ENCODE peak calls at places on chromosomes 1 and 21, in seven cellular contexts. S is activated CD8-positive, alpha-beta memory T cell treated with anti-CD3 and anti-CD28 coated beads, Interleukin-2, amount 50 U/mL, for 48 hours; F is NCI-H146; N is NAMALWA; X is ovary; R is nucleus accumbens; C is stimulated activated CD4-positive, alpha-beta T cell treated with anti-CD3 and anti-CD28 coated beads, Interleukin-1b, Interleukin-23, amount 100 ng/mL, for 4 hours. I is an unnamed sample.

GRCh38 chr1:20058531-20058930 is 11.5 kb upstream of the PLA2G5 start:
- DNase-seq in N (no peak), R (no peak), X (no peak), F (no peak), S (peak; percentile 59), C (peak; percentile 7), I (no peak)

GRCh38 chr1:110282395-110282794 is 56.8 kb upstream of the RBM15 start:
- DNase-seq in F (no peak), X (no peak), C (no peak), R (no peak), S (no peak), N (no peak), I (no peak)

GRCh38 chr21:42003051-42003461 is 7.1 kb downstream of the ZBTB21 start:
- DNase-seq in C (peak; percentile 22), F (no peak), X (no peak), S (peak; percentile 63), N (no peak), R (no peak), I (no peak)

GRCh38 chr1:234610061-234610581 is at the start of gene IRF2BP2:
- DNase-seq in S (peak; percentile 90), F (peak; percentile 86), R (peak; percentile 51), N (peak; percentile 87), X (peak; percentile 87), C (peak; percentile 78), I (peak; percentile 90)

GRCh38 chr1:19648689-19649088 is 4.6 kb downstream of the NBL1 start:
- DNase-seq in X (peak; percentile 63), R (no peak), N (no peak), C (no peak), S (peak; percentile 52), F (no peak), I (no peak)

GRCh38 chr1:63475761-63476160 is 47.3 kb downstream of the ITGB3BP start:
- DNase-seq in X (no peak), R (no peak), C (no peak), N (no peak), S (no peak), F (no peak), I (no peak)

GRCh38 chr1:100469578-100469977 is 68.4 kb upstream of the GPR88 start:
- DNase-seq in F (no peak), X (no peak), C (no peak), N (no peak), S (no peak), R (no peak), I (no peak)

GRCh38 chr1:30328401-30329262 is 394.8 kb downstream of the MATN1 start:
- DNase-seq in S (no peak), C (no peak), R (no peak), X (no peak), F (no peak), N (no peak), I (no peak)

GRCh38 chr21:46222436-46223116 is 6.0 kb downstream of the LSS start:
- DNase-seq in R (no peak), X (no peak), S (no peak), F (no peak), N (no peak), C (no peak), I (no peak)

GRCh38 chr1:20342294-20343148 is 51.8 kb downstream of the VWA5B1 start:
- DNase-seq in N (no peak), R (no peak), X (no peak), F (no peak), S (no peak), C (no peak), I (no peak)

GRCh38 chr1:16442273-16442672 is 1.7 kb downstream of the NECAP2 start:
- DNase-seq in N (peak; percentile 38), X (no peak), S (no peak), F (no peak), C (no peak), R (no peak), I (no peak)

GRCh38 chr1:9539165-9539828 is at the start of gene SLC25A33:
- DNase-seq in C (peak; percentile 98), R (peak; percentile 90), S (peak; percentile 100), F (peak; percentile 91), X (peak; percentile 99), N (peak; percentile 99), I (peak; percentile 96)

GRCh38 chr1:62198069-62198780 is 3.6 kb downstream of the L1TD1 start:
- DNase-seq in S (no peak), X (no peak), N (no peak), C (no peak), F (no peak), R (no peak), I (no peak)

GRCh38 chr1:180101411-180101810 is 53.3 kb upstream of the QSOX1 start:
- DNase-seq in C (no peak), X (no peak), F (no peak), R (no peak), N (no peak), S (no peak), I (no peak)

GRCh38 chr1:210754931-210755670 is 378.8 kb downstream of the KCNH1 start:
- DNase-seq in S (no peak), N (no peak), R (no peak), F (peak; percentile 48), X (no peak), C (no peak), I (no peak)

GRCh38 chr1:75614455-75615379 is 3.8 kb upstream of the SLC44A5 start:
- DNase-seq in X (peak; percentile 35), S (peak; percentile 75), F (peak; percentile 81), C (peak; percentile 30), R (no peak), N (no peak), I (peak; percentile 47)

GRCh38 chr21:41957991-41958766 is 4.4 kb upstream of the C2CD2 start:
- DNase-seq in C (no peak), N (no peak), S (no peak), X (peak; percentile 83), F (no peak), R (no peak), I (no peak)

GRCh38 chr1:108502624-108503023 is 52.5 kb downstream of the NBPF6 start:
- DNase-seq in N (no peak), R (no peak), F (no peak), S (no peak), C (no peak), X (no peak), I (no peak)

GRCh38 chr1:221204055-221204833 is 325.0 kb downstream of the HLX start:
- DNase-seq in N (no peak), R (no peak), C (no peak), X (no peak), F (no peak), S (no peak), I (no peak)

GRCh38 chr1:64396817-64397216 is 73.1 kb upstream of the CACHD1 start:
- DNase-seq in C (no peak), S (no peak), R (no peak), F (no peak), X (no peak), N (peak; percentile 26), I (no peak)

GRCh38 chr1:26459573-26460031 is 12.6 kb upstream of the HMGN2 start:
- DNase-seq in N (no peak), F (no peak), C (no peak), R (no peak), X (no peak), S (no peak), I (no peak)

GRCh38 chr1:10606070-10606469 is 131.3 kb downstream of the PEX14 start:
- DNase-seq in C (no peak), N (no peak), X (no peak), F (no peak), S (no peak), R (no peak), I (no peak)

GRCh38 chr1:231385118-231385748 is 36.9 kb downstream of the EGLN1 start:
- DNase-seq in R (no peak), C (no peak), F (no peak), N (no peak), S (no peak), X (no peak), I (no peak)

GRCh38 chr1:183304466-183305122 is 113.6 kb downstream of the NMNAT2 start:
- DNase-seq in C (no peak), R (no peak), N (no peak), X (no peak), F (peak; percentile 92), S (no peak), I (no peak)

GRCh38 chr1:23624440-23624839 is 65.1 kb upstream of the ID3 start:
- DNase-seq in F (no peak), R (no peak), X (no peak), N (no peak), C (no peak), S (peak; percentile 75), I (no peak)